ENCODE peak calls at places on chromosomes 13 and 19, in five cellular contexts. One of them, this sample, is unnamed.

GRCh38 chr13:20428666-20429644 is 96.7 kb downstream of the CRYL1 start:
- DNase-seq in adrenal gland: no peak
- DNase-seq in ovary: no peak
- DNase-seq in lower lobe of right lung: no peak
- DNase-seq in Panc1: no peak
- DNase-seq in this sample: no peak

GRCh38 chr13:88627071-88627470 is 955.9 kb downstream of the SLITRK5 start:
- DNase-seq in adrenal gland: no peak
- DNase-seq in ovary: no peak
- DNase-seq in lower lobe of right lung: no peak
- DNase-seq in Panc1: no peak
- DNase-seq in this sample: no peak

GRCh38 chr19:6752257-6753177 is 13.0 kb downstream of the TRIP10 start:
- DNase-seq in adrenal gland: peak; percentile 34
- DNase-seq in ovary: peak; percentile 43
- DNase-seq in lower lobe of right lung: no peak
- DNase-seq in Panc1: no peak
- DNase-seq in this sample: no peak

GRCh38 chr13:111857846-111858560 is 208.9 kb upstream of the SOX1 start:
- DNase-seq in adrenal gland: no peak
- DNase-seq in ovary: no peak
- DNase-seq in lower lobe of right lung: no peak
- DNase-seq in Panc1: no peak
- DNase-seq in this sample: no peak

GRCh38 chr19:35264281-35265125 is 4.3 kb upstream of the USF2 start:
- DNase-seq in adrenal gland: no peak
- DNase-seq in ovary: peak; percentile 25
- DNase-seq in lower lobe of right lung: peak; percentile 29
- DNase-seq in Panc1: no peak
- DNase-seq in this sample: no peak

GRCh38 chr13:113794086-113794485 is 35.1 kb downstream of the TMEM255B start:
- DNase-seq in adrenal gland: no peak
- DNase-seq in ovary: no peak
- DNase-seq in lower lobe of right lung: no peak
- DNase-seq in Panc1: no peak
- DNase-seq in this sample: no peak

GRCh38 chr19:56765107-56765506 is 75.4 kb downstream of the PEG3 start:
- DNase-seq in adrenal gland: peak; percentile 78
- DNase-seq in ovary: peak; percentile 86
- DNase-seq in lower lobe of right lung: peak; percentile 50
- DNase-seq in Panc1: no peak
- DNase-seq in this sample: no peak

GRCh38 chr13:113879017-113879416 is 15.1 kb upstream of the GAS6 start:
- DNase-seq in adrenal gland: no peak
- DNase-seq in ovary: no peak
- DNase-seq in lower lobe of right lung: no peak
- DNase-seq in Panc1: no peak
- DNase-seq in this sample: no peak

GRCh38 chr19:5993516-5994406 is 15.8 kb upstream of the RANBP3 start:
- DNase-seq in adrenal gland: no peak
- DNase-seq in ovary: no peak
- DNase-seq in lower lobe of right lung: peak; percentile 82
- DNase-seq in Panc1: no peak
- DNase-seq in this sample: no peak

GRCh38 chr19:49761625-49762311 is 1.3 kb downstream of the TSKS start:
- DNase-seq in adrenal gland: no peak
- DNase-seq in ovary: no peak
- DNase-seq in lower lobe of right lung: no peak
- DNase-seq in Panc1: no peak
- DNase-seq in this sample: no peak

GRCh38 chr13:20608438-20609020 is 41.6 kb downstream of the IFT88 start:
- DNase-seq in adrenal gland: no peak
- DNase-seq in ovary: no peak
- DNase-seq in lower lobe of right lung: no peak
- DNase-seq in Panc1: no peak
- DNase-seq in this sample: no peak

GRCh38 chr19:11166281-11167142 is 10.9 kb upstream of the SPC24 start:
- DNase-seq in adrenal gland: no peak
- DNase-seq in ovary: peak; percentile 54
- DNase-seq in lower lobe of right lung: no peak
- DNase-seq in Panc1: no peak
- DNase-seq in this sample: no peak

GRCh38 chr19:5804516-5805464 is at the start of gene NRTN:
- DNase-seq in adrenal gland: peak; percentile 71
- DNase-seq in ovary: no peak
- DNase-seq in lower lobe of right lung: no peak
- DNase-seq in Panc1: no peak
- DNase-seq in this sample: peak; percentile 37

GRCh38 chr13:86585826-86586225 is 786.6 kb upstream of the SLITRK6 start:
- DNase-seq in adrenal gland: peak; percentile 25
- DNase-seq in ovary: no peak
- DNase-seq in lower lobe of right lung: no peak
- DNase-seq in Panc1: no peak
- DNase-seq in this sample: no peak

GRCh38 chr19:29771708-29772415 is 39.9 kb upstream of the CCNE1 start:
- DNase-seq in adrenal gland: peak; percentile 69
- DNase-seq in ovary: peak; percentile 36
- DNase-seq in lower lobe of right lung: no peak
- DNase-seq in Panc1: peak; percentile 28
- DNase-seq in this sample: peak; percentile 33

GRCh38 chr19:2923510-2923909 is 21.3 kb downstream of the ZNF77 start:
- DNase-seq in adrenal gland: no peak
- DNase-seq in ovary: no peak
- DNase-seq in lower lobe of right lung: no peak
- DNase-seq in Panc1: no peak
- DNase-seq in this sample: no peak

GRCh38 chr13:73696713-73697112 is 437.5 kb downstream of the KLF12 start:
- DNase-seq in adrenal gland: no peak
- DNase-seq in ovary: no peak
- DNase-seq in lower lobe of right lung: no peak
- DNase-seq in Panc1: no peak
- DNase-seq in this sample: no peak

GRCh38 chr19:11560404-11560988 is 1.5 kb upstream of the ELOF1 start:
- DNase-seq in adrenal gland: no peak
- DNase-seq in ovary: no peak
- DNase-seq in lower lobe of right lung: no peak
- DNase-seq in Panc1: peak; percentile 51
- DNase-seq in this sample: no peak

GRCh38 chr13:41563501-41564001 is 106.2 kb downstream of the RGCC start:
- DNase-seq in adrenal gland: peak; percentile 52
- DNase-seq in ovary: no peak
- DNase-seq in lower lobe of right lung: no peak
- DNase-seq in Panc1: no peak
- DNase-seq in this sample: no peak

GRCh38 chr19:50890422-50891252 is 17.4 kb downstream of the KLK2 start:
- DNase-seq in adrenal gland: no peak
- DNase-seq in ovary: no peak
- DNase-seq in lower lobe of right lung: no peak
- DNase-seq in Panc1: no peak
- DNase-seq in this sample: no peak

GRCh38 chr19:14704450-14704849 is 14.6 kb downstream of the ZNF333 start:
- DNase-seq in adrenal gland: no peak
- DNase-seq in ovary: no peak
- DNase-seq in lower lobe of right lung: no peak
- DNase-seq in Panc1: no peak
- DNase-seq in this sample: no peak

GRCh38 chr19:37007587-37008220 is 70.5 kb upstream of the ZNF420 start:
- DNase-seq in adrenal gland: peak; percentile 70
- DNase-seq in ovary: peak; percentile 78
- DNase-seq in lower lobe of right lung: peak; percentile 60
- DNase-seq in Panc1: no peak
- DNase-seq in this sample: peak; percentile 33

GRCh38 chr19:38725469-38726283 is 18.6 kb downstream of the CAPN12 start:
- DNase-seq in adrenal gland: peak; percentile 20
- DNase-seq in ovary: no peak
- DNase-seq in lower lobe of right lung: no peak
- DNase-seq in Panc1: no peak
- DNase-seq in this sample: no peak

GRCh38 chr13:76231522-76232167 is 595.5 kb downstream of the LMO7 start:
- DNase-seq in adrenal gland: no peak
- DNase-seq in ovary: no peak
- DNase-seq in lower lobe of right lung: no peak
- DNase-seq in Panc1: no peak
- DNase-seq in this sample: no peak

DNA sequence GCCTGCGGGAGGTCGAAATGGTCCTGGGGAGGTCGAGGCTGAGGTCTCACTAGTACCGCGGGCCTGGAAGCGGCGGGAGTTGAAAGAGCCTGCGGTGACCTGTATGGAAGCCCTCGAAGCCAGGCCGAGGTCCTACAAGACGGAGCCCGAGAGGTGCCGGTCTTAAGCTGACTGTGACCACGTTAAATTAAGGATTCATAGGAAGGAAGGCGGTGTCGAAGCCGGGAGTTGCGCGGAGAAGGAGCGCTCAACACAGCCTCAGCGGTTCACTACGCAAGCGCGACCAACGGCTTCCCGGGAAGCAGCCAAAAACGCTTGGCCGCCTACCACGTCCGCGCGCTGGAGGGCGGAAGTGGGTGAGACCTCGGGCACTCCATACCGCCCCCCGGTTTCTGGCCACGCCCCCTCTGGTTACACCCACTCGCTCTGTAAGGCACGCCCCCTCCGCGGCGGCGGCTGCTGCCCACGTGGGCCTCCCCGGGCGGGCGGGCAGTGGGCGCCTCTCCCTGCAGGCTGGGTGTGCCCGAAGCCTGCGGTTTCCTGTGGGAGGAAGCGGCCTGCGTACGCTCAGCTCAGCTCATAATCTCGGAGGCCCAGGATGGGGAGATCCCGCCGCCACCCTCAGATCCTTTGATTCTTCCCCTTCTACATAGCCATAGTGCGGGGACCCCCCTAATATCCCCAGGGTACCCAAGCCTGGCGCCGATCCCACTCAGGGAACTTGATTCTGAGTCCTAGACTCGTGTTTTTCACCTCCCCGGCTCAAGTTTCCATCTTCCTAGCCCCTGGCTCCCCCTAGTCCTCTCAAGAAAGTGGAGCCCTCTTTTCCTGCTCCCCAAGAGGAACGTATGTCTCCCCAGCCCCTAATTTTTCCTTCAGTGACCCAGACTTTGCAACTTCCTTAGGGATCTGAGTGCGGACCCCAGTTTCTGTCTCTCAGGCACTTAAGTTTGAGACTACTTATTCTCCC is 3.4 kb upstream of the EMP3 start:
- DNase-seq in adrenal gland: peak; percentile 99
- DNase-seq in ovary: peak; percentile 100
- DNase-seq in lower lobe of right lung: peak; percentile 99
- DNase-seq in Panc1: no peak
- DNase-seq in this sample: peak; percentile 99
- H3K4me1 ChIP-seq in adrenal gland: peaks cover 29% of the 10 kb centered on the region
- H3K4me1 ChIP-seq in ovary: peaks cover 11% of the 10 kb centered on the region
- H3K4me1 ChIP-seq in lower lobe of right lung: peaks cover 61% of the 10 kb centered on the region
- H3K4me1 ChIP-seq in Panc1: peaks cover 14% of the 10 kb centered on the region
- H3K4me1 ChIP-seq in this sample: peaks cover 54% of the 10 kb centered on the region

GRCh38 chr19:44891016-44891882 is at the start of gene TOMM40:
- DNase-seq in adrenal gland: peak; percentile 100
- DNase-seq in ovary: peak; percentile 100
- DNase-seq in lower lobe of right lung: peak; percentile 100
- DNase-seq in Panc1: no peak
- DNase-seq in this sample: peak; percentile 100
- TF ChIP-seq CTCF in adrenal gland: no peak
- TF ChIP-seq CTCF in ovary: peak; percentile 14
- TF ChIP-seq CTCF in lower lobe of right lung: peak; percentile 13
- TF ChIP-seq CTCF in Panc1: no peak
- TF ChIP-seq CTCF in this sample: no peak

DNA sequence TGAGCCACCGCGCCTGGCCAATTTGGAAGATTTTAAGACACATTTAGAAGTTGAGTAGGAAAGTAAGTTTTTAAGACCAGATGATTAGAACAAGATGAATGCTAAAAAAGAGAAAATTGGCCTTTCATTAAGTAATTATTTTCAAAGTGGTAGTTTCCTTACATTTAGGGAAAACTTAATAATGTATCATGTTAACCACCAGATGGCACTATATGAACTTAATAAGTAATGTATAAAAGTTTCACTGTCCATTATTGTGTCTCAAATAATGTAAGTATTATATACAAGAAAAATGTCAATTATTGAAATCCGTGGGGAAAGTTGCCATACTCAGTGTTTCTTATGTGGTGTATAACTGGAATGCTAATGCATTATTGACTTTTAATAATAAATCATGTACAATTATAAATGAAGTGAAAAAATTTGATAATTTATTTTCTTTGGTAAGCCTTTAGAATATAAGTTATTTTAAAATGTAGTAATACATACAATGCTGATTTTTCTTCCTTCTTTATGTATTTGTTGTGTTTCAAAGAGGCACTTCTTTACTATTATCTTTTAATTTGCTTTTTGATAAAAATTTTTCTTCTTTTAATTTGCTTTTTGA is 29.2 kb downstream of the COG6 start:
- DNase-seq in adrenal gland: no peak
- DNase-seq in ovary: no peak
- DNase-seq in lower lobe of right lung: no peak
- DNase-seq in Panc1: no peak
- DNase-seq in this sample: no peak
- H3K4me1 ChIP-seq in adrenal gland: no peaks in the 10 kb centered on the region
- H3K4me1 ChIP-seq in ovary: no peaks in the 10 kb centered on the region
- H3K4me1 ChIP-seq in lower lobe of right lung: no peaks in the 10 kb centered on the region
- H3K4me1 ChIP-seq in Panc1: no peaks in the 10 kb centered on the region
- H3K4me1 ChIP-seq in this sample: no peaks in the 10 kb centered on the region

GRCh38 chr13:34076319-34076718 is 258.4 kb downstream of the RFC3 start:
- DNase-seq in adrenal gland: no peak
- DNase-seq in ovary: no peak
- DNase-seq in lower lobe of right lung: no peak
- DNase-seq in Panc1: no peak
- DNase-seq in this sample: no peak

GRCh38 chr13:34078334-34078999 is 260.5 kb downstream of the RFC3 start:
- DNase-seq in adrenal gland: no peak
- DNase-seq in ovary: no peak
- DNase-seq in lower lobe of right lung: no peak
- DNase-seq in Panc1: no peak
- DNase-seq in this sample: no peak

DNA sequence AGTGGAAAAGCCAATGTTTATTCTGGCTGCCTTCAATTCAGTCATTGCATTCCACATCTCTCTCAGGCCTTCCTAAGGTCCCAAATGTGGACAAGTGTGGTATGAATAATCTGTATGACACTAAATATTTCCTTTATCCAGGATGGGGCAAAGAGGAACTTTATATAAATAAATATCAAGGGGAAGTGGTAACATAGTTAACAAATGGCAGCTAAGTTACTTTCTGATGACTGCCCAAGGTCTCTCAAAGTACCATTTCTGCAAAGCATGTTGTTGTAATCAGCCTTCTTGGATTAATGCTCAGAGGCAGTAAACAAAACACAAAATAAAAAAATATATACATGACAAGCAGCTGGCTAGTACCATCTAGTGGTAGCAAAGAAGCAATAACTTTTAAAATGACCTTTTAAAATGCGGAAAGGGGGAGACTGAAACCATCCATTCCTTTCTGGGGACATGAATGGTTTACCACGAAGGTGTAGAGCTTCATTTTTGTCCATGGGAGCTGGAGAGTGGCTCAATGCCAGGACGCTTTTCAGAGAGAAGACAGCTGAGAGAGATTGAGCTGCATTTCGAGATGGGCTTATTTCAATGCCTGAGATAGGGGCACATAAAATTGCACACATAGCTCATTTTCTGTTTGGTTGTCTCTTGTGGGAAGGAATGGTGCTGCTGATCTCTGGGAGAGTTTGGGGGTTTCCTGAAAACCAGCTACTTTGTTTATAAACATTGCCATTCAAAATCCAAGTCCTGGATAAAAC is 259.2 kb downstream of the RFC3 start:
- DNase-seq in adrenal gland: no peak
- DNase-seq in ovary: no peak
- DNase-seq in lower lobe of right lung: no peak
- DNase-seq in Panc1: no peak
- DNase-seq in this sample: no peak
- TF ChIP-seq CTCF in adrenal gland: peak; percentile 85
- TF ChIP-seq CTCF in ovary: peak; percentile 22
- TF ChIP-seq CTCF in lower lobe of right lung: peak; percentile 35
- TF ChIP-seq CTCF in Panc1: peak; percentile 66
- TF ChIP-seq CTCF in this sample: no peak